ENCODE peak calls at places on chromosomes 11 and 22, in five cellular contexts. I is foreskin fibroblast, N is fibroblast of mammary gland, A is spleen, X is AG04450. L is an unnamed sample.

GRCh38 chr11:61572913-61573312 is 8.0 kb downstream of the SYT7 start:
- DNase-seq in A (no peak), N (no peak), I (no peak), X (no peak), L (no peak)

GRCh38 chr11:46918778-46919513 is 596 bp upstream of the LRP4 start:
- DNase-seq in I (no peak), N (no peak), X (no peak), A (no peak), L (no peak)

GRCh38 chr22:31250740-31251330 is 38.7 kb downstream of the LIMK2 start:
- DNase-seq in I (peak; percentile 12), N (no peak), A (no peak), X (no peak), L (no peak)

GRCh38 chr11:1034456-1035295 is 1.8 kb downstream of the MUC6 start:
- DNase-seq in A (no peak), N (no peak), X (no peak), I (no peak), L (no peak)

GRCh38 chr11:68338041-68338800 is 25.8 kb downstream of the LRP5 start:
- DNase-seq in I (no peak), X (peak; percentile 37), A (no peak), N (peak; percentile 68), L (no peak)

GRCh38 chr11:114025329-114025907 is 34.1 kb upstream of the ZBTB16 start:
- DNase-seq in I (no peak), X (no peak), N (no peak), A (no peak), L (no peak)

GRCh38 chr22:26552466-26552865 is 37.5 kb downstream of the TPST2 start:
- DNase-seq in N (peak; percentile 72), A (no peak), I (no peak), X (no peak), L (peak; percentile 34)

GRCh38 chr11:6319879-6320410 is 356 bp downstream of the CAVIN3 start:
- DNase-seq in I (peak; percentile 95), X (peak; percentile 82), N (peak; percentile 93), A (peak; percentile 83), L (peak; percentile 92)

GRCh38 chr11:119615003-119615878 is 113.8 kb downstream of the NECTIN1 start:
- DNase-seq in N (peak; percentile 80), X (peak; percentile 53), I (peak; percentile 55), A (no peak), L (peak; percentile 73)

GRCh38 chr11:57324154-57324885 is 432 bp downstream of the TNKS1BP1 start:
- DNase-seq in I (no peak), X (no peak), A (peak; percentile 89), N (peak; percentile 50), L (peak; percentile 56)

GRCh38 chr11:125128450-125128849 is 17.0 kb upstream of the TMEM218 start:
- DNase-seq in X (peak; percentile 67), A (no peak), I (peak; percentile 48), N (peak; percentile 68), L (peak; percentile 45)

GRCh38 chr22:21585389-21585788 is 17.9 kb downstream of the UBE2L3 start:
- DNase-seq in X (no peak), N (no peak), A (no peak), I (no peak), L (no peak)

GRCh38 chr11:15179167-15179566 is 64.4 kb downstream of the INSC start:
- DNase-seq in I (no peak), A (no peak), N (peak; percentile 64), X (no peak), L (peak; percentile 35)

GRCh38 chr11:17563961-17564686 is 17.1 kb downstream of the OTOG start:
- DNase-seq in A (no peak), X (no peak), I (no peak), N (no peak), L (no peak)

GRCh38 chr22:29914165-29914564 is 31.2 kb downstream of the MTMR3 start:
- DNase-seq in A (no peak), N (peak; percentile 85), I (peak; percentile 66), X (peak; percentile 34), L (peak; percentile 56)

GRCh38 chr11:105153392-105153791 is 13.8 kb upstream of the CARD18 start:
- DNase-seq in N (no peak), X (no peak), A (no peak), I (no peak), L (no peak)

GRCh38 chr11:57312511-57313021 is 12.2 kb downstream of the TNKS1BP1 start:
- DNase-seq in I (no peak), N (no peak), X (no peak), A (peak; percentile 62), L (no peak)

DNA sequence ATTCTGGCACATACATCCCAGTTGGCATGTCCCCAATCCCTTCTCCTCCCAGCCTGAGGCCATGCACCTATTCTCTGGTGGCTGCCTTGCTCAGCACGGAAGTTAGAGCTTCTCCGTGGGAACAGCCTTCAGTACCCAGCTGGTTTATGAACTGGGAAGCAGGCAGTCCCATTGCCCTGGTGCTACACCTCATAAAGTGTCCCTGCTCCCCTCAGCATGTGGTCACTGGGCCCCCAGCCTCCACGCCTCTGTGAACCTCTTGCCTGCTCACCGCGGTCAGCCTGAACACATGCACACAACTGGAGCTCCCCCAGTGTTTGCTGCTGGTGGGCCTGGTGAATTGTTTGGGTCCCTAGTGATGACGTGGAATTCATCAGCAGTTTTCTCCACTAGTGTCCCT is 140.0 kb upstream of the PLET1 start:
- DNase-seq in N (no peak), I (no peak), X (no peak), A (no peak), L (no peak)
- H3K4me3 ChIP-seq in N (no peak overlapping the region), I (no peak overlapping the region), X (no peak overlapping the region), A (no peak overlapping the region), L (no peak overlapping the region)

GRCh38 chr11:131883332-131883731 is 512.9 kb downstream of the NTM start:
- DNase-seq in X (no peak), A (no peak), I (no peak), N (no peak), L (no peak)
- TF ChIP-seq CTCF in X (no peak), A (no peak), I (no peak), N (no peak), L (no peak)

DNA sequence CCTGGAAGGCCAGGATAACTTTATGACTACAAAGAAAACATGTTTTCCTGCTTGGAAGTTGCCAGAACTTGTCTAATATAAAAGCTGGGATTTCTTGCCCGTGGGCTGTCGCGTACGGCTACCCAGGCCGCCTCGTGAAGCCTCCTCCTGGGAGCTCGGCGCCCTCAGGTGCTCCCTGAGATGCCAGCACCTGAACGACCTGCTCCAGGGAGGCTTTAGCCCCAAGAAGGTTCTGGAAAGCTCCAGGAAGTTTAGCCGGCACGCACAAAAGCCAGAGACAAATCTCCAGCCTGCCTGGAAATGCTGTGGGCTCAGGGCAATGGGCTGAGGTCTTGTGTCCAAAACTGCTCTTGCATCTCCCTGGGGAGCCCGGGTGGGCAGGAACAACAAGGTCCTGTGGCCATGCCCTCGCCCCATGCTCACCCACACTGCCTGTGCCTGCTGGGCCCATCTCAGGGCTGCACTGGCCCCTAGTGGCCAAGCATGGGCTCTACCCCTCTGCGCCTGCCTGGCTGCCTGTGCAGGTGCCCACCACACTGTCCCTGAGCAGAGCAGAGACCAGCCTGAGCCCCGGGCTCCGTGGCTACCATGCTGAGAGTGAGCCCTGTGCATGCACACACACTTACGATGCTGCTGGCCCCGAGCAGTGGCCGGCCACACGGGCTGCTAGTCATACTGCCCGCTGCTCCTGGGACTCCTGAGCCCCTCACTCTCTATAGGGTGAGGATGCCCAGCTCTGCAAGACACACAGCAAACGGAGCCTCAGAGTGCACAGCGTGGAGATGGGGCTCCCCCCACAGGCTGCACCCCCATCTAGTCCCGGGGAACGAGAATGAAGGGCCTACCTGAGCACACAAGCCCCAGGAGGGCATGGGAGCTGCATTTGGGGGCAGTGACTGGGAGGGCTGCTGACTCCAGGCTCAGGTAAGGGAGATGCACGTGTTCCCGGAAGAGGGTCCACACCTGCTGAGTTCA is 4.9 kb upstream of the CELSR1 start:
- DNase-seq in N (peak; percentile 52), A (peak; percentile 93), I (peak; percentile 39), X (no peak), L (peak; percentile 52)
- H3K4me3 ChIP-seq in N (no peak overlapping the region), A (no peak overlapping the region), I (no peak overlapping the region), X (no peak overlapping the region), L (no peak overlapping the region)

DNA sequence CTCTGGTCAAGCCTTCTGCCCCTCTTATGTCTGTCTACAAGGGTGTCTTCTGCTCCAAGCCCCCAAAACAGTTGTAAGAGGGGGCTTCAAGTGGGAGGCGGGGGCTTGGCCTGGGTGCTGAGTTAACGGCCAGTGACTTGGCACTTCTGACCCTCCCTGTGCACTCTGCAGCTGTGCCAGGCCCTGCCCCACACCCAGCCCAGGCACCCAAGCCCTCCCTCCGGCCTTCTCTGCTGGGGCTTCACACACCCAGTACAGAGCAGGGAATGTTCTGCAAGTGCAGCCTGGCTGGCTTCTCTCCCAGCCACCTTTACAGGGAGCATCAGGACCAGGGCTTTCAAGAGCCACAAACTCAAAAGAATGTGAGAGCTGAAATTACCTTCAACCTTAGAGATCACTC is 3.8 kb downstream of the TMEM121B start:
- DNase-seq in A (peak; percentile 80), X (no peak), N (no peak), I (no peak), L (no peak)
- TF ChIP-seq CTCF in A (no peak), X (no peak), N (no peak), I (no peak), L (no peak)

DNA sequence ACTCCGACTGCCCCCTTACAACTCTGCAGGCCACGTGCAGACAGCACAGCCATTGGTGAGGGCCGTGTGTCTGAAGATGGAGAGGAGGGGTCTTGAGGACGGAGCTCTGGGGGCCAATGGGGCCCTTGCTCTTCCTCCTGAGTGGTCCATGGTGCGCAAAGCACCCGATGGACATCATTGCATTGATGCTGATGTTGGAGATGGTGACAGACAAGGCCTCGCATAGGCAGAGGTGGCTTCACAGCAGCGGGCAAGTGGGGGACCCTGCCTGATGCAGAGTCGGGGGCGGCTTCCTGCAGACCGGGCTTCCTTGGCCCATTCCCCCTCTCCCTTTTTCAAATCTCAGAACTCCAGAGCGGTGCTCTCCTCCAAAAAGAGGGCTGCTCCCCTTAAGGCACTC is 278.4 kb downstream of the BRD1 start:
- DNase-seq in X (no peak), I (no peak), N (no peak), A (peak; percentile 39), L (no peak)
- H3K4me3 ChIP-seq in X (no peak overlapping the region), I (no peak overlapping the region), N (no peak overlapping the region), A (no peak overlapping the region), L (no peak overlapping the region)

GRCh38 chr11:58900479-58901420 is 38.5 kb upstream of the GLYATL1 start:
- DNase-seq in N (peak; percentile 80), X (peak; percentile 61), A (peak; percentile 78), I (peak; percentile 18), L (peak; percentile 92)
- TF ChIP-seq CTCF in N (peak; percentile 63), X (peak; percentile 75), A (peak; percentile 28), I (peak; percentile 35), L (peak; percentile 74)

DNA sequence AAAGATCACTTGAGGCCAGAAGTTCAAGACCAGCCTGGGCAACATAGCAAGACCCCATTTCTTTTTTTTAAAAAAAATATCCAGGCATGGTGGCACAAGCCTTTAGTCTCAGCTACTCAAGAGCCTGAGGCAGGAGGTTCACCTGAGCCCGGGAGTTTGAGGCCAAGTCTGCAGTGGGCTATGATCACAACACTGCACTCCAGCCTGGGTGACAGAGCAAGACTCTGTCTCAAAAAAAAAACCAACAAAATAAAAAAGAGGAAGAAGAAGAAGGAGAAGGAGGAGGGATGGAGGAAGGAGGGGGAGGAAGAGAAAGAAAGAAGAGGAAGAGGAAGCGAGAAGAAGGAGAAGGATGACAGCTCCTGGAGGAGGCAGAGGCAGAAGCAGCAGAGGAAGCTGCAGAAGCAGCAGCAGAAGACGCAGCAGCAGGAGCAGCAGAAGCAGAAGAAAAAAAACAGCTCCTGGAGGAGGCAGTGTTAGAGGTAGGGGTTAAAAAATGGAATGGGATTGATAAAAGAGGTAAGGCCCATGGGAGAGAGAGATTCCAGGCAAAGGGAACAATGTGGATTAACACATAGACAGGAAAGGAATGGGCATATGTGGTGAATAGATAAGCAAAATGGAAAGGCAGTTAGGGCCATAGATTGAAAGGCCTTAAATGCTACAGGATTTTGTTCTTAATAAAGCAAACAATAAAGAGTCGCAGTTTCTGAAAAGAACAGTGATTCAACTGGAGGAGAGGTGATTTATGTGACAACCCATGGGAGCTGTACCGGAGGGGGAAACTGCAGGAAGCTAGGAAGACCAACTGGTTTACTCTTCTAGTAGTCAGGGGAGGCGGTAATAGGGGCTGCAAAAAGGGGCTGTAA is 10.9 kb downstream of the PRCP start:
- DNase-seq in N (peak; percentile 32), X (no peak), A (no peak), I (no peak), L (no peak)
- H3K4me3 ChIP-seq in N (no peak overlapping the region), X (no peak overlapping the region), A (peak overlapping the region; percentile 23), I (no peak overlapping the region), L (no peak overlapping the region)